ENCODE peak calls at places on chromosomes 11 and 22, in ten cellular contexts. S, H, U, R, V, W, P, Q, J and F are unnamed samples.

GRCh38 chr22:21951931-21952465 is 650 bp downstream of the PPM1F start:
- DNase-seq in S (peak), H (peak), U (no peak), R (no peak), V (no peak), W (no peak), P (peak), Q (peak), J (peak), F (peak)

GRCh38 chr11:69567951-69568808 is 72.8 kb upstream of the CCND1 start:
- DNase-seq in S (no peak), H (no peak), U (no peak), R (no peak), V (no peak), W (no peak), P (peak), Q (peak), J (no peak), F (no peak)

GRCh38 chr11:10473371-10473770 is 18.3 kb downstream of the AMPD3 start:
- DNase-seq in S (no peak), H (no peak), U (no peak), R (no peak), V (no peak), W (no peak), P (no peak), Q (no peak), J (no peak), F (no peak)

GRCh38 chr22:36419177-36419911 is 31.6 kb upstream of the MYH9 start:
- DNase-seq in S (peak), H (peak), U (no peak), R (no peak), V (no peak), W (no peak), P (peak), Q (peak), J (no peak), F (peak)

GRCh38 chr11:36126703-36127102 is 162.5 kb downstream of the COMMD9 start:
- DNase-seq in S (no peak), H (no peak), U (no peak), R (no peak), V (no peak), W (no peak), P (no peak), Q (no peak), J (no peak), F (no peak)

GRCh38 chr22:41417622-41418390 is 28.8 kb downstream of the TOB2 start:
- DNase-seq in S (no peak), H (peak), U (no peak), R (no peak), V (no peak), W (no peak), P (peak), Q (peak), J (no peak), F (peak)

GRCh38 chr22:19965771-19966709 is 24.4 kb upstream of the TXNRD2 start:
- DNase-seq in S (no peak), H (no peak), U (no peak), R (no peak), V (no peak), W (no peak), P (no peak), Q (no peak), J (no peak), F (no peak)

GRCh38 chr22:45602824-45603301 is 68.8 kb upstream of the ATXN10 start:
- DNase-seq in S (no peak), H (peak), U (no peak), R (no peak), V (no peak), W (peak), P (peak), Q (peak), J (no peak), F (peak)

GRCh38 chr22:23218053-23218866 is 38.0 kb downstream of the BCR start:
- DNase-seq in S (no peak), H (no peak), U (no peak), R (no peak), V (no peak), W (no peak), P (no peak), Q (no peak), J (no peak), F (no peak)

GRCh38 chr11:72975778-72976520 is 161.7 kb downstream of the ATG16L2 start:
- DNase-seq in S (peak), H (peak), U (peak), R (no peak), V (no peak), W (peak), P (peak), Q (peak), J (no peak), F (no peak)

GRCh38 chr11:8686325-8686724 is 3.7 kb downstream of the RPL27A start:
- DNase-seq in S (no peak), H (no peak), U (no peak), R (no peak), V (no peak), W (no peak), P (no peak), Q (no peak), J (no peak), F (no peak)

GRCh38 chr11:19196458-19196857 is 5.3 kb downstream of the CSRP3 start:
- DNase-seq in S (no peak), H (no peak), U (no peak), R (no peak), V (no peak), W (no peak), P (no peak), Q (no peak), J (no peak), F (no peak)

GRCh38 chr11:99452076-99452475 is 431.3 kb downstream of the CNTN5 start:
- DNase-seq in S (no peak), H (no peak), U (no peak), R (no peak), V (no peak), W (no peak), P (no peak), Q (no peak), J (no peak), F (no peak)

GRCh38 chr11:104254347-104254746 is 90.4 kb upstream of the PDGFD start:
- DNase-seq in S (peak), H (peak), U (no peak), R (no peak), V (no peak), W (no peak), P (peak), Q (peak), J (peak), F (peak)

GRCh38 chr11:107962181-107962580 is 33.9 kb downstream of the RAB39A start:
- DNase-seq in S (no peak), H (no peak), U (no peak), R (no peak), V (no peak), W (no peak), P (no peak), Q (no peak), J (no peak), F (peak)

GRCh38 chr11:66454253-66454652 is 12.5 kb upstream of the PELI3 start:
- DNase-seq in S (no peak), H (no peak), U (no peak), R (no peak), V (no peak), W (no peak), P (no peak), Q (no peak), J (no peak), F (no peak)

GRCh38 chr11:43788394-43788793 is 92.2 kb upstream of the ALKBH3 start:
- DNase-seq in S (no peak), H (peak), U (no peak), R (no peak), V (no peak), W (no peak), P (no peak), Q (no peak), J (no peak), F (no peak)

GRCh38 chr11:65574963-65575567 is 788 bp upstream of the EHBP1L1 start:
- DNase-seq in S (no peak), H (no peak), U (no peak), R (no peak), V (no peak), W (no peak), P (no peak), Q (no peak), J (no peak), F (no peak)

GRCh38 chr22:30923168-30923900 is 45.2 kb downstream of the MORC2 start:
- DNase-seq in S (no peak), H (no peak), U (no peak), R (no peak), V (no peak), W (no peak), P (no peak), Q (no peak), J (no peak), F (no peak)

GRCh38 chr11:124075841-124076571 is 34.9 kb upstream of the OR10G7 start:
- DNase-seq in S (peak), H (no peak), U (no peak), R (no peak), V (no peak), W (no peak), P (peak), Q (no peak), J (no peak), F (no peak)

GRCh38 chr11:17652556-17652955 is 66.8 kb upstream of the MYOD1 start:
- DNase-seq in S (no peak), H (peak), U (no peak), R (no peak), V (no peak), W (no peak), P (no peak), Q (no peak), J (no peak), F (no peak)

GRCh38 chr22:45335021-45335818 is 25.5 kb downstream of the FAM118A start:
- DNase-seq in S (no peak), H (no peak), U (no peak), R (no peak), V (no peak), W (no peak), P (peak), Q (no peak), J (no peak), F (peak)

GRCh38 chr11:74680703-74681531 is 50.3 kb downstream of the CHRDL2 start:
- DNase-seq in S (no peak), H (no peak), U (no peak), R (no peak), V (no peak), W (no peak), P (no peak), Q (no peak), J (peak), F (no peak)

GRCh38 chr11:88115828-88116410 is 59.3 kb downstream of the RAB38 start:
- DNase-seq in S (no peak), H (no peak), U (no peak), R (no peak), V (no peak), W (no peak), P (no peak), Q (no peak), J (no peak), F (no peak)

GRCh38 chr11:1548221-1549070 is 23.6 kb downstream of the DUSP8 start:
- DNase-seq in S (no peak), H (peak), U (peak), R (no peak), V (no peak), W (no peak), P (peak), Q (peak), J (no peak), F (peak)

GRCh38 chr11:119419834-119420492 is 3.0 kb downstream of the THY1 start:
- DNase-seq in S (no peak), H (no peak), U (no peak), R (no peak), V (no peak), W (no peak), P (no peak), Q (no peak), J (no peak), F (no peak)

GRCh38 chr11:86990079-86990478 is 34.9 kb upstream of the FZD4 start:
- DNase-seq in S (no peak), H (peak), U (peak), R (no peak), V (no peak), W (no peak), P (peak), Q (peak), J (no peak), F (no peak)